ENCODE peak calls at places on chromosomes 6 and 20, in four cellular contexts. One of them, this sample, is unnamed.

GRCh38 chr6:167238169-167238693 is 52.9 kb upstream of the UNC93A start:
- DNase-seq in K562: no peak
- DNase-seq in testis: no peak
- DNase-seq in IMR-90: no peak
- DNase-seq in this sample: no peak

GRCh38 chr20:57957397-57958049 is 247.7 kb upstream of the PMEPA1 start:
- DNase-seq in testis: no peak
- DNase-seq in IMR-90: no peak
- DNase-seq in K562: no peak
- DNase-seq in this sample: no peak

GRCh38 chr6:29529956-29530355 is 29.6 kb downstream of the UBD start:
- DNase-seq in K562: no peak
- DNase-seq in testis: no peak
- DNase-seq in IMR-90: no peak
- DNase-seq in this sample: no peak

GRCh38 chr6:12110523-12111154 is 98.5 kb downstream of the HIVEP1 start:
- DNase-seq in K562: no peak
- DNase-seq in testis: no peak
- DNase-seq in IMR-90: no peak
- DNase-seq in this sample: no peak

GRCh38 chr6:11525468-11526155 is 11.9 kb upstream of the TMEM170B start:
- DNase-seq in K562: no peak
- DNase-seq in testis: no peak
- DNase-seq in IMR-90: peak; percentile 13
- DNase-seq in this sample: no peak

GRCh38 chr20:63129991-63130653 is 85.8 kb downstream of the YTHDF1 start:
- DNase-seq in testis: no peak
- DNase-seq in K562: no peak
- DNase-seq in IMR-90: no peak
- DNase-seq in this sample: peak; percentile 14

GRCh38 chr20:63363013-63363957 is 2.1 kb upstream of the CHRNA4 start:
- DNase-seq in K562: no peak
- DNase-seq in IMR-90: no peak
- DNase-seq in testis: no peak
- DNase-seq in this sample: no peak

GRCh38 chr20:50247196-50248094 is 56.8 kb downstream of the CEBPB start:
- DNase-seq in IMR-90: no peak
- DNase-seq in K562: no peak
- DNase-seq in testis: no peak
- DNase-seq in this sample: no peak

GRCh38 chr20:63709149-63709527 is 1.3 kb downstream of the ZGPAT start:
- DNase-seq in K562: no peak
- DNase-seq in testis: no peak
- DNase-seq in IMR-90: no peak
- DNase-seq in this sample: no peak

GRCh38 chr20:37179671-37180524 is 550 bp upstream of the MROH8 start:
- DNase-seq in IMR-90: peak; percentile 85
- DNase-seq in testis: no peak
- DNase-seq in K562: no peak
- DNase-seq in this sample: no peak

GRCh38 chr6:118784641-118785164 is 109.2 kb upstream of the ASF1A start:
- DNase-seq in testis: peak; percentile 94
- DNase-seq in K562: no peak
- DNase-seq in IMR-90: peak; percentile 7
- DNase-seq in this sample: peak; percentile 37

GRCh38 chr6:84549912-84550311 is 214.5 kb downstream of the TBX18 start:
- DNase-seq in K562: peak; percentile 7
- DNase-seq in testis: peak; percentile 24
- DNase-seq in IMR-90: no peak
- DNase-seq in this sample: no peak

GRCh38 chr6:90194371-90194841 is 102.2 kb downstream of the BACH2 start:
- DNase-seq in IMR-90: peak; percentile 95
- DNase-seq in testis: no peak
- DNase-seq in K562: no peak
- DNase-seq in this sample: no peak

GRCh38 chr6:71421611-71422010 is 133.0 kb downstream of the OGFRL1 start:
- DNase-seq in testis: no peak
- DNase-seq in K562: no peak
- DNase-seq in IMR-90: no peak
- DNase-seq in this sample: no peak

GRCh38 chr6:18136260-18136659 is 13.8 kb upstream of the NHLRC1 start:
- DNase-seq in K562: no peak
- DNase-seq in testis: no peak
- DNase-seq in IMR-90: no peak
- DNase-seq in this sample: no peak

GRCh38 chr20:49510562-49511117 is 28.2 kb upstream of the KCNB1 start:
- DNase-seq in IMR-90: peak; percentile 83
- DNase-seq in K562: no peak
- DNase-seq in testis: peak; percentile 60
- DNase-seq in this sample: no peak

GRCh38 chr6:148445620-148446019 is 103.0 kb downstream of the SASH1 start:
- DNase-seq in testis: no peak
- DNase-seq in IMR-90: peak; percentile 85
- DNase-seq in K562: no peak
- DNase-seq in this sample: no peak

GRCh38 chr20:61119263-61119662 is 132.8 kb upstream of the CDH4 start:
- DNase-seq in K562: no peak
- DNase-seq in IMR-90: no peak
- DNase-seq in testis: no peak
- DNase-seq in this sample: no peak

GRCh38 chr6:36803908-36804307 is 35.3 kb downstream of the CPNE5 start:
- DNase-seq in IMR-90: no peak
- DNase-seq in testis: no peak
- DNase-seq in K562: no peak
- DNase-seq in this sample: no peak

GRCh38 chr20:63498950-63499332 is at the start of gene EEF1A2:
- DNase-seq in IMR-90: no peak
- DNase-seq in K562: peak; percentile 84
- DNase-seq in testis: no peak
- DNase-seq in this sample: peak; percentile 83

GRCh38 chr20:13301596-13301995 is 80.5 kb downstream of the ISM1 start:
- DNase-seq in testis: no peak
- DNase-seq in K562: no peak
- DNase-seq in IMR-90: no peak
- DNase-seq in this sample: no peak

GRCh38 chr6:153032255-153032882 is 29.9 kb upstream of the MTRF1L start:
- DNase-seq in K562: peak; percentile 17
- DNase-seq in IMR-90: peak; percentile 81
- DNase-seq in testis: no peak
- DNase-seq in this sample: peak; percentile 21

GRCh38 chr20:19812696-19813095 is 54.6 kb downstream of the RIN2 start:
- DNase-seq in K562: no peak
- DNase-seq in testis: no peak
- DNase-seq in IMR-90: no peak
- DNase-seq in this sample: no peak

GRCh38 chr6:4804095-4804494 is 27.9 kb downstream of the CDYL start:
- DNase-seq in testis: no peak
- DNase-seq in K562: no peak
- DNase-seq in IMR-90: peak; percentile 77
- DNase-seq in this sample: no peak

GRCh38 chr20:35660122-35660937 is 4.4 kb downstream of the CPNE1 start:
- DNase-seq in IMR-90: no peak
- DNase-seq in testis: no peak
- DNase-seq in K562: no peak
- DNase-seq in this sample: no peak

GRCh38 chr6:81896561-81896960 is 144.1 kb upstream of the TENT5A start:
- DNase-seq in K562: no peak
- DNase-seq in IMR-90: peak; percentile 39
- DNase-seq in testis: no peak
- DNase-seq in this sample: no peak

GRCh38 chr6:136226674-136227377 is 23.3 kb downstream of the MTFR2 start:
- DNase-seq in testis: no peak
- DNase-seq in IMR-90: peak; percentile 74
- DNase-seq in K562: peak; percentile 76
- DNase-seq in this sample: no peak

GRCh38 chr6:24902782-24903181 is 33.0 kb downstream of the RIPOR2 start:
- DNase-seq in K562: no peak
- DNase-seq in IMR-90: peak; percentile 94
- DNase-seq in testis: no peak
- DNase-seq in this sample: no peak

GRCh38 chr6:140043357-140043756 is 668.9 kb upstream of the CITED2 start:
- DNase-seq in IMR-90: peak; percentile 96
- DNase-seq in testis: no peak
- DNase-seq in K562: no peak
- DNase-seq in this sample: no peak

DNA sequence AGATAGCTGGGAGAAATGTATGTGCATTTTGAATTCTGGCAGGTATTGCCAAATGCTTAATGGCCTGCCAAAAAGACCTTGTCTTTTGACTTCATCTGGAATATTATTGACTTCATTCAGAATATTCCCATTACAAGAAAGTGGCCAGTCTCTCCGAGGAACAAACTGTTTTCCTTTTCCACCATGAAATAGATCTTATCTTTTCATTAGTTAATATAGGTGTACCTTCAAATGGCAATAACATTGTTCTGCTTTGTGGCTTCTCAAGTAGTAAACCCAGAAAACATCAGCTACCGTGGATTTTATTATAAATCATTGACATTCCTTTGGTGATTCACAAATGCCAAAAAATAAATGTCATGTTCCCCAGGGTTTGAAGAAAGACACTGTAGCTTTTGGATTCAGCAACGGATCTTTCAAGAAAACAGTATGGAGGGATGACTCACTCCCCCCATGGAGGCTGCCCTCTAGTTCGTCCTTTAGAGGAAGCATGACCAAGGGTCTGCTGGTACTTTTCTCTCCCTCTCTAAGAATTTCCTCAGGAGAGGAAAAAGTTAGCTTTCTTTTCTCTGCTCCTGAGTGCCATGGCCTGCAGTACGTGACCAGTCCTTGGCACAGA is 1.1 kb upstream of the RNF182 start:
- DNase-seq in K562: peak; percentile 73
- DNase-seq in testis: no peak
- DNase-seq in IMR-90: peak; percentile 65
- DNase-seq in this sample: no peak
- H3K4me3 ChIP-seq in K562: peak overlapping the region; percentile 60
- H3K4me3 ChIP-seq in testis: peak overlapping the region; percentile 57
- H3K4me3 ChIP-seq in IMR-90: peak overlapping the region; percentile 57
- H3K4me3 ChIP-seq in this sample: no peak overlapping the region

DNA sequence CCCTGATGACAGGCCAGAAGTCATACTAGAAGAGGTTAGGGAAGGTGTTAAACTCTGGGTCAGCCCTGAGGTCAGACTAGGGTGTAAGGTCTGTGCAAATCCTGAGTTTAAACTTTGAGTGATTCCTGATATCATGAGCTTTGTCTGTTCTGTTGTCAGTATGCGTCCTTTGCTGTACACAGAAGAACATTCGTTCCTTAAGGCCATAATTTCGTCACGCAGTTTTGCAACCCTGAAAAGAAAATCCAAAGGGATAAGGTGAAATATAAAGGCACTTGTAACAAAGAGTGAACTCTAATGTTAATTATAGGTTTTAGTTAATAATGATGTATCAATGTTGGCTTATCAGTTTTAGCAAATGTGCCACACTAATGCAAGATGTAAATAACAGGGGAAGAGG is 2.3 kb downstream of the DST start:
- DNase-seq in K562: no peak
- DNase-seq in IMR-90: no peak
- DNase-seq in testis: no peak
- DNase-seq in this sample: no peak
- H3K4me1 ChIP-seq in K562: no peaks in the 10 kb centered on the region
- H3K4me1 ChIP-seq in IMR-90: peaks cover 8% of the 10 kb centered on the region
- H3K4me1 ChIP-seq in testis: no peaks in the 10 kb centered on the region
- H3K4me1 ChIP-seq in this sample: peaks cover 6% of the 10 kb centered on the region

GRCh38 chr20:17610566-17611289 is 40.9 kb downstream of the DSTN start:
- DNase-seq in IMR-90: no peak
- DNase-seq in testis: no peak
- DNase-seq in K562: no peak
- DNase-seq in this sample: no peak

GRCh38 chr20:17611290-17611539 is 41.3 kb downstream of the DSTN start:
- DNase-seq in K562: no peak
- DNase-seq in IMR-90: no peak
- DNase-seq in testis: no peak
- DNase-seq in this sample: no peak

GRCh38 chr20:17609978-17610377 is 40.1 kb downstream of the DSTN start:
- DNase-seq in K562: no peak
- DNase-seq in IMR-90: no peak
- DNase-seq in testis: no peak
- DNase-seq in this sample: no peak

GRCh38 chr20:17611540-17612286 is 41.8 kb downstream of the DSTN start:
- DNase-seq in testis: no peak
- DNase-seq in IMR-90: no peak
- DNase-seq in K562: no peak
- DNase-seq in this sample: no peak

DNA sequence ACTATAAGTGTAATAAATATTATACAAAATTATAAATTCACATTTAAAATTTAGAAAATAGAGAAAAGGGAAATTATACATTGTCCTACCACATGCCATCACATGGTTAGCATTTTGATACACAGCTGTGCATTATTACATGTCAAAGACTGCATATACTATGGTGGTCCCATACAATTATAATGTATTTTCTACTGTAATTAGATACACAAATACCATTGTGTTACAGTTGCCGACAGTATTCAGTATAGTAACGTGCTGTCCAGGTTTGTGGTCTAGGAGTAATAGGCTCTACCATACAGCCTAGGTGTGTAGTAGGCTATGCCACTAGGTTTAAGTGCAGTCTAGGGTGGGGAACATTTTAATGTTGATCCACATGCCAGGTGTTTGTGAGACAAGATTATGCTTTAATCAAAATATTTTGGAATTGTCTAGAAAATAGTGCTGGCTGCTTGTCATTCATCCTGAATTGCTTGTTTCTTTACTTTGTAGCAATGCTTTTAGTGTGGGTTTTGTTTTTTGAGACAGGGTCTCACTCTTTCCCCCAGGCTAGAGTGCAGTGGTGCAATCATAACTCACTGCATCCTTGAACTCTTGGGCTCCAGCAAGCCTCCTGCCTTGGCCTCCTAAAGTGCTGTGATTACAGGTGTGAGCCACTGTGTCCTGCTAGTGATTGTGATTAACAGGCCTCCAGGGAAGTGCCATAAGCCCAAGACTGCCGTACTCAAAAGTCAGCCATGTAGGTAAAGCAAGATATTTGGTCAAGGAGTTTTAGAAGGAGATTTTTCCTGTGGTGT is 39.0 kb downstream of the DSTN start:
- DNase-seq in IMR-90: no peak
- DNase-seq in K562: no peak
- DNase-seq in testis: no peak
- DNase-seq in this sample: no peak
- H3K36me3 ChIP-seq in IMR-90: peaks cover 36% of the 10 kb centered on the region
- H3K36me3 ChIP-seq in K562: peaks cover 15% of the 10 kb centered on the region
- H3K36me3 ChIP-seq in testis: no peaks in the 10 kb centered on the region
- H3K36me3 ChIP-seq in this sample: peaks cover 7% of the 10 kb centered on the region

DNA sequence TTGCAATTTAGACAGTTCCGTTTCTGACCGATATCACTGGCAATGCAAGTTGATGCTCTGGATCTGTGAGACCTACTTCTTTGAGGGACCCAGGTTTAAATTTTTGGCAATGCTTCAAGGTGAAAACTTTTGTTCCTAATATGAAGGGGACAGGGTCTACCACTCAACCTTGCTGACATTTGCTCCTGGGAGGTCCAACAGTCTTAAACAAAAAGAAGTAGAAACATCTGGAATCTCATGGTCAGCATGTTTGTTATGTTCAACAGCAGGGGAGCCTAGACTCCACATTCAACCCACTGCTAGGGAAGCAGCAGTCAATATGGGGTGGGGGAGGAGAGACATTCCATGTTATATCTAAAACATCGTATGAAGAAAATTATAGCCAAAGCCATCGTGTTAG is 196.4 kb downstream of the SIM1 start:
- DNase-seq in K562: no peak
- DNase-seq in testis: no peak
- DNase-seq in IMR-90: no peak
- DNase-seq in this sample: no peak
- H3K4me3 ChIP-seq in K562: no peak overlapping the region
- H3K4me3 ChIP-seq in testis: no peak overlapping the region
- H3K4me3 ChIP-seq in IMR-90: no peak overlapping the region
- H3K4me3 ChIP-seq in this sample: no peak overlapping the region